ENCODE peak calls at places on chromosome 5, in nine cellular contexts. J is putamen, A is NCI-H1694 treated with DMSO at 0.1 percent for 48 hours, M is GM20000, Q is non-pigmented ciliary epithelial cell, R is NCI-H2081, P is RWPE1, T is KBM-7, L is MV-4-11. B is an unnamed sample.

GRCh38 chr5:82987188-82987587 is 90.0 kb downstream of the TMEM167A start:
- DNase-seq in J (no peak), A (no peak), M (no peak), Q (no peak), R (no peak), P (no peak), T (no peak), L (no peak), B (no peak)

GRCh38 chr5:77631166-77631582 is 7.3 kb downstream of the OTP start:
- DNase-seq in J (no peak), A (no peak), M (peak), Q (no peak), R (no peak), P (no peak), T (no peak), L (no peak), B (no peak)

GRCh38 chr5:902129-902916 is 9.6 kb downstream of the TRIP13 start:
- DNase-seq in J (no peak), A (no peak), M (no peak), Q (no peak), R (no peak), P (no peak), T (no peak), L (no peak), B (no peak)

GRCh38 chr5:105952875-105953274 is 1717.9 kb downstream of the EFNA5 start:
- DNase-seq in J (no peak), A (peak), M (no peak), Q (no peak), R (peak), P (no peak), T (no peak), L (no peak), B (no peak)

GRCh38 chr5:17217421-17218352 is at the start of gene BASP1:
- DNase-seq in J (peak), A (peak), M (peak), Q (no peak), R (peak), P (peak), T (peak), L (peak), B (no peak)

GRCh38 chr5:126600631-126601511 is at the start of gene PHAX:
- DNase-seq in J (peak), A (peak), M (peak), Q (no peak), R (peak), P (peak), T (peak), L (peak), B (no peak)

GRCh38 chr5:72210913-72211670 is 103.8 kb downstream of the MAP1B start:
- DNase-seq in J (peak), A (no peak), M (no peak), Q (peak), R (no peak), P (peak), T (no peak), L (no peak), B (no peak)

GRCh38 chr5:134247411-134247810 is 21.5 kb upstream of the PPP2CA start:
- DNase-seq in J (no peak), A (no peak), M (no peak), Q (peak), R (no peak), P (peak), T (no peak), L (peak), B (peak)

GRCh38 chr5:29897916-29898315 is 1295.6 kb upstream of the CDH6 start:
- DNase-seq in J (no peak), A (no peak), M (no peak), Q (no peak), R (no peak), P (no peak), T (no peak), L (no peak), B (no peak)

GRCh38 chr5:140497897-140498296 is 49.6 kb upstream of the EIF4EBP3 start:
- DNase-seq in J (no peak), A (no peak), M (no peak), Q (no peak), R (no peak), P (no peak), T (no peak), L (no peak), B (no peak)

GRCh38 chr5:73955447-73955846 is 329.5 kb downstream of the ARHGEF28 start:
- DNase-seq in J (no peak), A (peak), M (no peak), Q (no peak), R (no peak), P (no peak), T (no peak), L (no peak), B (no peak)

GRCh38 chr5:16812911-16813310 is 123.2 kb downstream of the MYO10 start:
- DNase-seq in J (no peak), A (no peak), M (no peak), Q (no peak), R (peak), P (peak), T (no peak), L (no peak), B (no peak)

GRCh38 chr5:168734657-168735344 is 155.6 kb upstream of the PANK3 start:
- DNase-seq in J (no peak), A (peak), M (peak), Q (no peak), R (no peak), P (no peak), T (no peak), L (no peak), B (no peak)

GRCh38 chr5:151118898-151119600 is 38.2 kb upstream of the TNIP1 start:
- DNase-seq in J (no peak), A (no peak), M (no peak), Q (no peak), R (no peak), P (no peak), T (no peak), L (no peak), B (no peak)

GRCh38 chr5:87311400-87312279 is 44.0 kb downstream of the RASA1 start:
- DNase-seq in J (no peak), A (no peak), M (no peak), Q (no peak), R (no peak), P (no peak), T (no peak), L (no peak), B (no peak)

GRCh38 chr5:173139631-173140030 is 4.7 kb upstream of the BNIP1 start:
- DNase-seq in J (no peak), A (no peak), M (no peak), Q (no peak), R (no peak), P (no peak), T (no peak), L (no peak), B (no peak)

GRCh38 chr5:14497276-14497675 is 84.3 kb upstream of the OTULINL start:
- DNase-seq in J (no peak), A (no peak), M (no peak), Q (no peak), R (no peak), P (no peak), T (no peak), L (no peak), B (no peak)

GRCh38 chr5:142808778-142809606 is 38.8 kb downstream of the ARHGAP26 start:
- DNase-seq in J (no peak), A (no peak), M (no peak), Q (no peak), R (no peak), P (no peak), T (no peak), L (peak), B (no peak)

B was measured in AG04449.